ENCODE peak calls at places on chromosomes 7 and 10, in four cellular contexts. A is mucosa of gallbladder, F is heart right ventricle, U is amniotic stem cell. S is an unnamed sample.

GRCh38 chr10:44056947-44057811 is 327.7 kb downstream of the CXCL12 start:
- DNase-seq in U (no peak), F (no peak), A (no peak), S (peak; percentile 92)

GRCh38 chr7:19209297-19209696 is 64.1 kb upstream of the FERD3L start:
- DNase-seq in A (no peak), F (no peak), U (no peak), S (no peak)

GRCh38 chr10:306654-307185 is 171.5 kb downstream of the ZMYND11 start:
- DNase-seq in F (no peak), U (no peak), A (no peak), S (no peak)

GRCh38 chr10:130018730-130019185 is 54.7 kb upstream of the EBF3 start:
- DNase-seq in F (no peak), U (no peak), A (peak; percentile 7), S (no peak)

GRCh38 chr10:62754963-62755362 is 49.6 kb upstream of the ADO start:
- DNase-seq in A (no peak), U (no peak), F (no peak), S (no peak)

GRCh38 chr7:98213874-98214810 is 2.9 kb downstream of the BHLHA15 start:
- DNase-seq in U (no peak), F (no peak), A (no peak), S (no peak)

GRCh38 chr10:128191847-128192246 is 65.6 kb upstream of the MKI67 start:
- DNase-seq in F (no peak), A (no peak), U (no peak), S (no peak)

GRCh38 chr10:96820730-96821129 is 11.4 kb upstream of the LCOR start:
- DNase-seq in F (no peak), U (no peak), A (peak; percentile 34), S (no peak)

GRCh38 chr10:114045071-114045737 is 1.5 kb downstream of the ADRB1 start:
- DNase-seq in A (peak; percentile 16), U (no peak), F (peak; percentile 55), S (no peak)